ENCODE peak calls at places on chromosome X, in eight cellular contexts. U, I, T, S, A, C, E and G are unnamed samples.

GRCh38 chrX:129606918-129607317 is 47.8 kb downstream of the APLN start:
- DNase-seq in U (no peak), I (no peak), T (peak; percentile 22), S (peak; percentile 65), A (peak; percentile 28), C (peak; percentile 33), E (peak; percentile 23), G (peak; percentile 48)

GRCh38 chrX:140524556-140524955 is 19.7 kb upstream of the SOX3 start:
- DNase-seq in U (no peak), I (no peak), T (no peak), S (no peak), A (no peak), C (peak; percentile 25), E (no peak), G (no peak)

GRCh38 chrX:103674531-103675454 is 11.7 kb downstream of the MORF4L2 start:
- DNase-seq in U (no peak), I (no peak), T (no peak), S (no peak), A (no peak), C (no peak), E (no peak), G (no peak)

GRCh38 chrX:150092549-150092948 is 154.3 kb upstream of the EOLA2 start:
- DNase-seq in U (no peak), I (no peak), T (no peak), S (no peak), A (no peak), C (no peak), E (no peak), G (no peak)

GRCh38 chrX:40173662-40174593 is 76.2 kb upstream of the BCOR start:
- DNase-seq in U (peak; percentile 55), I (no peak), T (peak; percentile 49), S (peak; percentile 22), A (no peak), C (peak; percentile 43), E (no peak), G (no peak)

GRCh38 chrX:36434521-36434920 is 515.0 kb downstream of the CFAP47 start:
- DNase-seq in U (no peak), I (no peak), T (no peak), S (no peak), A (peak; percentile 9), C (no peak), E (no peak), G (no peak)

GRCh38 chrX:17610788-17611187 is 126.5 kb upstream of the SCML1 start:
- DNase-seq in U (no peak), I (no peak), T (no peak), S (no peak), A (no peak), C (no peak), E (no peak), G (no peak)

GRCh38 chrX:154458116-154458953 is at the start of gene PLXNA3:
- DNase-seq in U (peak; percentile 72), I (no peak), T (peak; percentile 50), S (peak; percentile 50), A (no peak), C (no peak), E (no peak), G (peak; percentile 78)

GRCh38 chrX:134671207-134671750 is 13.0 kb upstream of the PLAC1 start:
- DNase-seq in U (no peak), I (no peak), T (no peak), S (no peak), A (no peak), C (peak; percentile 44), E (no peak), G (no peak)

GRCh38 chrX:100654256-100654655 is 10.3 kb downstream of the SRPX2 start:
- DNase-seq in U (no peak), I (no peak), T (no peak), S (no peak), A (no peak), C (no peak), E (no peak), G (no peak)

GRCh38 chrX:14697453-14697852 is 168.1 kb downstream of the GLRA2 start:
- DNase-seq in U (peak; percentile 40), I (no peak), T (no peak), S (peak; percentile 42), A (no peak), C (no peak), E (peak; percentile 1), G (no peak)

GRCh38 chrX:9566150-9566621 is 101.3 kb downstream of the TBL1X start:
- DNase-seq in U (peak; percentile 84), I (no peak), T (no peak), S (no peak), A (peak; percentile 84), C (peak; percentile 89), E (peak; percentile 83), G (no peak)

GRCh38 chrX:76802698-76803097 is 375.2 kb downstream of the MAGEE1 start:
- DNase-seq in U (no peak), I (no peak), T (no peak), S (no peak), A (no peak), C (peak; percentile 39), E (no peak), G (no peak)